ENCODE peak calls at places on chromosomes 11 and 22, in six cellular contexts. Q, C, P, U, E and O are unnamed samples.

GRCh38 chr11:22337571-22338464 is at the start of gene SLC17A6:
- DNase-seq in P (no peak), C (peak; percentile 37), Q (no peak), E (peak; percentile 15), U (peak; percentile 48), O (peak; percentile 24)

GRCh38 chr22:48489551-48490512 is 1337.8 kb downstream of the BRD1 start:
- DNase-seq in C (no peak), U (no peak), Q (no peak), E (no peak), P (no peak), O (no peak)

GRCh38 chr11:18312663-18313420 is 9.1 kb downstream of the HPS5 start:
- DNase-seq in Q (no peak), C (no peak), E (peak; percentile 86), U (no peak), P (peak; percentile 8), O (peak; percentile 27)

GRCh38 chr11:133835258-133836075 is 9.8 kb downstream of the SPATA19 start:
- DNase-seq in U (peak; percentile 70), C (peak; percentile 73), Q (peak; percentile 23), P (no peak), E (peak; percentile 61), O (peak; percentile 7)

GRCh38 chr11:66015094-66015881 is 3.5 kb downstream of the CST6 start:
- DNase-seq in C (no peak), U (peak; percentile 97), Q (no peak), P (no peak), E (peak; percentile 12), O (no peak)

GRCh38 chr11:477042-477715 is 27.1 kb downstream of the PTDSS2 start:
- DNase-seq in Q (no peak), U (no peak), C (no peak), P (no peak), E (no peak), O (no peak)

GRCh38 chr11:107263865-107264563 is 193.6 kb downstream of the CWF19L2 start:
- DNase-seq in E (no peak), P (no peak), U (no peak), C (peak; percentile 24), Q (no peak), O (no peak)

GRCh38 chr11:29534831-29535230 is 482.0 kb downstream of the KCNA4 start:
- DNase-seq in Q (no peak), U (peak; percentile 70), C (no peak), E (no peak), P (no peak), O (no peak)

GRCh38 chr11:127219704-127220103 is 219.1 kb upstream of the KIRREL3 start:
- DNase-seq in Q (no peak), C (no peak), E (no peak), P (no peak), U (no peak), O (no peak)

GRCh38 chr22:32828150-32828549 is 26.6 kb downstream of the TIMP3 start:
- DNase-seq in C (no peak), E (no peak), Q (no peak), U (no peak), P (no peak), O (no peak)

GRCh38 chr11:23688835-23689234 is 808.0 kb upstream of the LUZP2 start:
- DNase-seq in Q (no peak), C (no peak), P (no peak), U (peak; percentile 82), E (peak; percentile 86), O (peak; percentile 14)

GRCh38 chr11:4025957-4026324 is 68.7 kb upstream of the RRM1 start:
- DNase-seq in E (peak; percentile 20), U (no peak), Q (no peak), C (no peak), P (no peak), O (no peak)

GRCh38 chr11:1546536-1547466 is 25.3 kb downstream of the DUSP8 start:
- DNase-seq in U (no peak), P (no peak), E (peak; percentile 36), Q (peak; percentile 18), C (no peak), O (no peak)

GRCh38 chr11:117668291-117668690 is 128.7 kb downstream of the DSCAML1 start:
- DNase-seq in E (no peak), Q (no peak), C (no peak), P (no peak), U (no peak), O (no peak)

GRCh38 chr11:57567210-57567511 is 311 bp downstream of the UBE2L6 start:
- DNase-seq in E (peak; percentile 42), C (peak; percentile 34), P (no peak), U (peak; percentile 17), Q (peak; percentile 14), O (no peak)

GRCh38 chr11:86035920-86036319 is 33.0 kb downstream of the PICALM start:
- DNase-seq in Q (no peak), P (no peak), C (no peak), U (no peak), E (no peak), O (no peak)

GRCh38 chr22:39627865-39628562 is 57.5 kb downstream of the CACNA1I start:
- DNase-seq in Q (no peak), P (no peak), C (no peak), E (no peak), U (no peak), O (no peak)

GRCh38 chr11:393219-394033 is 583 bp upstream of the PKP3 start:
- DNase-seq in Q (no peak), E (peak; percentile 83), P (peak; percentile 42), C (no peak), U (peak; percentile 78), O (no peak)

GRCh38 chr11:84714316-84714780 is 912.8 kb downstream of the DLG2 start:
- DNase-seq in Q (no peak), P (no peak), C (peak; percentile 26), E (peak; percentile 39), U (peak; percentile 73), O (peak; percentile 1)

GRCh38 chr11:78170413-78170812 is 18.0 kb downstream of the KCTD21 start:
- DNase-seq in P (no peak), Q (no peak), C (no peak), U (no peak), E (no peak), O (no peak)

GRCh38 chr11:69212121-69213110 is 56.7 kb downstream of the SMIM38 start:
- DNase-seq in C (no peak), U (no peak), E (peak; percentile 8), P (no peak), Q (no peak), O (no peak)

GRCh38 chr22:27241430-27242110 is 560.0 kb downstream of the MN1 start:
- DNase-seq in Q (no peak), E (peak; percentile 24), C (no peak), P (no peak), U (no peak), O (no peak)

GRCh38 chr22:24303007-24303406 is 32.4 kb downstream of the SPECC1L start:
- DNase-seq in U (no peak), Q (no peak), E (no peak), C (no peak), P (no peak), O (no peak)

GRCh38 chr11:12968101-12968500 is 41.0 kb upstream of the RASSF10 start:
- DNase-seq in E (no peak), Q (no peak), U (no peak), C (no peak), P (no peak), O (no peak)

GRCh38 chr11:135073870-135074269 is 661.8 kb upstream of the B3GAT1 start:
- DNase-seq in P (no peak), E (no peak), U (no peak), Q (no peak), C (no peak), O (no peak)